ENCODE peak calls at places on chromosomes 16 and 17, in four cellular contexts. I, B, G and U are unnamed samples.

GRCh38 chr17:9050801-9051401 is 29.6 kb downstream of the NTN1 start:
- DNase-seq in I (no peak), B (no peak), G (no peak), U (no peak)

GRCh38 chr17:37726891-37727780 is 17.7 kb downstream of the HNF1B start:
- DNase-seq in I (no peak), B (no peak), G (no peak), U (no peak)

GRCh38 chr16:23903001-23903414 is 67.2 kb downstream of the PRKCB start:
- DNase-seq in I (peak; percentile 29), B (no peak), G (no peak), U (no peak)

GRCh38 chr16:85378145-85379040 is 234.7 kb upstream of the GSE1 start:
- DNase-seq in I (no peak), B (no peak), G (no peak), U (no peak)

GRCh38 chr17:2893422-2893914 is 97.2 kb downstream of the RAP1GAP2 start:
- DNase-seq in I (no peak), B (no peak), G (no peak), U (no peak)

GRCh38 chr17:57257213-57257873 is 1.0 kb downstream of the MSI2 start:
- DNase-seq in I (no peak), B (no peak), G (no peak), U (no peak)

GRCh38 chr17:57508706-57509105 is 236.4 kb downstream of the CCDC182 start:
- DNase-seq in I (no peak), B (no peak), G (no peak), U (no peak)

GRCh38 chr16:56275076-56275475 is 83.8 kb downstream of the GNAO1 start:
- DNase-seq in I (no peak), B (no peak), G (no peak), U (no peak)

GRCh38 chr17:78573955-78574354 is 3.2 kb downstream of the DNAH17 start:
- DNase-seq in I (no peak), B (no peak), G (peak; percentile 31), U (no peak)

GRCh38 chr17:37743875-37744632 is 805 bp downstream of the HNF1B start:
- DNase-seq in I (no peak), B (no peak), G (peak; percentile 61), U (no peak)

GRCh38 chr17:73031472-73031871 is 61.0 kb downstream of the SLC39A11 start:
- DNase-seq in I (no peak), B (no peak), G (no peak), U (no peak)

GRCh38 chr17:10772425-10773380 is 31.2 kb downstream of the TMEM238L start:
- DNase-seq in I (peak; percentile 46), B (peak; percentile 23), G (peak; percentile 33), U (no peak)

GRCh38 chr16:50235581-50235980 is 30.8 kb upstream of the ADCY7 start:
- DNase-seq in I (no peak), B (no peak), G (no peak), U (no peak)

GRCh38 chr17:61167050-61167449 is 232.6 kb upstream of the TBX2 start:
- DNase-seq in I (no peak), B (no peak), G (no peak), U (no peak)

GRCh38 chr16:57826706-57827625 is 24.7 kb upstream of the KIFC3 start:
- DNase-seq in I (no peak), B (no peak), G (peak; percentile 94), U (no peak)

GRCh38 chr16:71628810-71629209 is 2.8 kb downstream of the MARVELD3 start:
- DNase-seq in I (no peak), B (no peak), G (no peak), U (no peak)

GRCh38 chr16:11372924-11373306 is 27.7 kb downstream of the RMI2 start:
- DNase-seq in I (no peak), B (no peak), G (no peak), U (no peak)

GRCh38 chr16:11367483-11367906 is 22.2 kb downstream of the RMI2 start:
- DNase-seq in I (peak; percentile 10), B (no peak), G (no peak), U (no peak)

GRCh38 chr16:11372073-11372923 is 27.0 kb downstream of the RMI2 start:
- DNase-seq in I (no peak), B (no peak), G (no peak), U (no peak)

GRCh38 chr16:11374255-11374654 is 29.0 kb downstream of the RMI2 start:
- DNase-seq in I (no peak), B (no peak), G (no peak), U (no peak)

GRCh38 chr16:11370084-11370931 is 25.0 kb downstream of the RMI2 start:
- DNase-seq in I (no peak), B (no peak), G (peak; percentile 78), U (no peak)
- TF ChIP-seq TAF1 in I (no peak), B (no peak), G (peak; percentile 19), U (no peak)

GRCh38 chr16:86575754-86576557 is 2.4 kb upstream of the FOXL1 start:
- DNase-seq in I (peak; percentile 93), B (no peak), G (peak; percentile 63), U (no peak)
- TF ChIP-seq POLR2A in I (no peak), B (no peak), G (no peak), U (no peak)

DNA sequence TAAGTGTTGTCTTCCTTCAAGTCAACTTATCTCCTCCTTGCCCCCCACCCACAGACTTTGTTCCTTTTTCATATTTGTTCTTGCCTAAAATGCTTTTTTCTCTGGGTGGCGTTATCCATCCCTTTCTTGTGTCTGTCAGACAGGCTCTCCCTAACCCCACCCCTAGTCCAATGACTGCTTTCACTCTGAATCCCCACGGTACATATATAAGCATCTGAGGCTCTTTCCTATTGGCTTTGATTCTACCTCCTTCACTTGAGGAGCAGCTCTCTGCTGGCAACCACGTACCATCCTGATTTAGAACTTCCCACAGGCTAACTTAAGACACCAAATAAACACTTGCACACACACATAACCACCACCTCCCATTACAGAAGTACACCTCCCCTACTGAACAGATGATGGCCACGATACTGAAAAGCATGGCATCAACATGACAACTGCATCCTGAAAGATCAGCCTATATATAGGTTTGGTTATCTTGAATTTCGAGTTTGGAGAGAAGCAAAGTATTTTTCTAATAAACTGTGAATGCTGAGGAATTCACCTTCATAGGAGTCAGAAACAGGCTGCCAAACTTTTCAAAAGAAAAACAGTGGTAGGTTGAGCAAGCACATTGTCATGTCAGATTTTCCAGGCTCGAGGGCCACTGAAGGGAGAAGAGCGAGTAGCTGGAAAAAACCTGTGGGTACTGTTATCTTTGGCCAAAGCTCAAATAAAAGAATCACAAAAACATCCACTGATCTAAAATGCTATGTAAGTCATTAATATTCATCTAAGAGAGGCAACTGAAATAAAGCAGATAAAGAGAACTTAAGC is 24.3 kb downstream of the STAT3 start:
- DNase-seq in I (no peak), B (no peak), G (no peak), U (no peak)
- TF ChIP-seq TAF1 in I (no peak), B (no peak), G (no peak), U (no peak)

GRCh38 chr16:76277099-76278030 is at the start of gene CNTNAP4:
- DNase-seq in I (no peak), B (no peak), G (no peak), U (no peak)
- TF ChIP-seq POLR2A in I (no peak), B (no peak), G (no peak), U (no peak)